ENCODE peak calls at places on chromosomes 13 and 19, in four cellular contexts. D is substantia nigra, C is left lung, A is mesendoderm. X is an unnamed sample.

GRCh38 chr13:32285633-32285965 is 29.6 kb downstream of the ZAR1L start:
- DNase-seq in D (no peak), C (no peak), A (no peak), X (no peak)

GRCh38 chr13:109568273-109568900 is 218.0 kb downstream of the IRS2 start:
- DNase-seq in D (no peak), C (no peak), A (no peak), X (no peak)

GRCh38 chr19:46861691-46862503 is 1.1 kb downstream of the ARHGAP35 start:
- DNase-seq in D (no peak), C (peak), A (peak), X (peak)

GRCh38 chr13:114152831-114153371 is 20.5 kb upstream of the RASA3 start:
- DNase-seq in D (no peak), C (no peak), A (no peak), X (no peak)

GRCh38 chr19:7007859-7008258 is 13.4 kb downstream of the MBD3L2B start:
- DNase-seq in D (no peak), C (no peak), A (no peak), X (no peak)

GRCh38 chr19:32397736-32398135 is 7.8 kb upstream of the DPY19L3 start:
- DNase-seq in D (no peak), C (no peak), A (peak), X (no peak)

GRCh38 chr19:39514840-39515550 is at the start of gene SELENOV:
- DNase-seq in D (no peak), C (no peak), A (peak), X (no peak)

GRCh38 chr19:7578127-7578526 is 17.5 kb upstream of the CAMSAP3 start:
- DNase-seq in D (no peak), C (no peak), A (no peak), X (no peak)

GRCh38 chr13:112967666-112968379 is 1.2 kb upstream of the MCF2L start:
- DNase-seq in D (no peak), C (no peak), A (no peak), X (no peak)

GRCh38 chr13:60562081-60562764 is 165.2 kb downstream of the TDRD3 start:
- DNase-seq in D (no peak), C (no peak), A (no peak), X (no peak)

GRCh38 chr19:52665529-52665928 is 27.4 kb upstream of the ZNF83 start:
- DNase-seq in D (no peak), C (no peak), A (no peak), X (no peak)

GRCh38 chr19:48674921-48675824 is 2.4 kb upstream of the NTN5 start:
- DNase-seq in D (peak), C (peak), A (peak), X (peak)

GRCh38 chr19:17933414-17934129 is 757 bp downstream of the CCDC124 start:
- DNase-seq in D (no peak), C (no peak), A (no peak), X (no peak)

GRCh38 chr13:112056284-112056727 is 10.6 kb upstream of the SOX1 start:
- DNase-seq in D (no peak), C (no peak), A (no peak), X (no peak)

GRCh38 chr19:3748965-3749364 is 12.5 kb downstream of the APBA3 start:
- DNase-seq in D (no peak), C (no peak), A (no peak), X (no peak)

GRCh38 chr13:31885994-31886393 is 145.6 kb upstream of the FRY start:
- DNase-seq in D (no peak), C (no peak), A (peak), X (no peak)

GRCh38 chr13:41765813-41766212 is 195.1 kb downstream of the VWA8 start:
- DNase-seq in D (no peak), C (no peak), A (no peak), X (no peak)

GRCh38 chr13:76019421-76020044 is 383.4 kb downstream of the LMO7 start:
- DNase-seq in D (peak), C (no peak), A (peak), X (no peak)

GRCh38 chr19:2668188-2668763 is 34.2 kb downstream of the GNG7 start:
- DNase-seq in D (no peak), C (no peak), A (no peak), X (no peak)

GRCh38 chr19:35671818-35672217 is 5.5 kb downstream of the UPK1A start:
- DNase-seq in D (no peak), C (no peak), A (peak), X (no peak)

GRCh38 chr19:14476663-14477401 is 1.7 kb upstream of the PTGER1 start:
- DNase-seq in D (no peak), C (no peak), A (peak), X (no peak)

GRCh38 chr19:17243854-17244617 is 1.7 kb downstream of the NR2F6 start:
- DNase-seq in D (no peak), C (peak), A (peak), X (no peak)

GRCh38 chr13:35720690-35721554 is 244.4 kb upstream of the MAB21L1 start:
- DNase-seq in D (no peak), C (no peak), A (peak), X (no peak)

GRCh38 chr19:38033658-38034150 is 126.7 kb downstream of the SIPA1L3 start:
- DNase-seq in D (no peak), C (no peak), A (peak), X (no peak)

GRCh38 chr13:48018637-48019036 is 17.6 kb upstream of the SUCLA2 start:
- DNase-seq in D (no peak), C (no peak), A (no peak), X (no peak)
- H3K27ac ChIP-seq in D (no peak), C (no peak), A (no peak), X (no peak)

GRCh38 chr13:37448072-37448471 is 150.5 kb downstream of the POSTN start:
- DNase-seq in D (no peak), C (no peak), A (no peak), X (no peak)

GRCh38 chr13:37446503-37446902 is 152.1 kb downstream of the POSTN start:
- DNase-seq in D (no peak), C (peak), A (no peak), X (no peak)

GRCh38 chr13:37443538-37443937 is 155.0 kb downstream of the POSTN start:
- DNase-seq in D (no peak), C (no peak), A (no peak), X (no peak)

DNA sequence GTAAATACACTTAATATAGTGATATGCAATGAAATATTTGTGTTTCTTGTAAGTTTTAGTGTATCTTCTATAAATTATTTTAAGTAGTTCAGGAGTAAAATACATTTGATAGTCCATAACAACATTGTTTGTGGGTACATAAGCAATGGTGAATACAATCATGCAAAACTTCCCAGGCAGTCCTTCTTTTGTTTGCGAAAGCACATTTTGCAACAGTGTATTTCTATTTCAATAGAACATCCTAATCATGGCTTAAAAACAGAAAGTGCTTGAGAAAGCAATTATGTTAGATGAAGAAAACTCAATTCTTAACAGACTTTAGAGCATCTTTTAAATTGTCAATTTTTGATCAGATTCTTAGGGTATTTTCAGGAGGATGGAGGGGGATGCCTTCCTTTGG is 155.6 kb downstream of the POSTN start:
- DNase-seq in D (no peak), C (no peak), A (no peak), X (no peak)
- H3K27ac ChIP-seq in D (no peak), C (no peak), A (no peak), X (no peak)

GRCh38 chr19:10817291-10818038 is 18.5 kb downstream of the TMED1 start:
- DNase-seq in D (no peak), C (peak), A (no peak), X (no peak)
- H3K27ac ChIP-seq in D (no peak), C (peak), A (no peak), X (no peak)

DNA sequence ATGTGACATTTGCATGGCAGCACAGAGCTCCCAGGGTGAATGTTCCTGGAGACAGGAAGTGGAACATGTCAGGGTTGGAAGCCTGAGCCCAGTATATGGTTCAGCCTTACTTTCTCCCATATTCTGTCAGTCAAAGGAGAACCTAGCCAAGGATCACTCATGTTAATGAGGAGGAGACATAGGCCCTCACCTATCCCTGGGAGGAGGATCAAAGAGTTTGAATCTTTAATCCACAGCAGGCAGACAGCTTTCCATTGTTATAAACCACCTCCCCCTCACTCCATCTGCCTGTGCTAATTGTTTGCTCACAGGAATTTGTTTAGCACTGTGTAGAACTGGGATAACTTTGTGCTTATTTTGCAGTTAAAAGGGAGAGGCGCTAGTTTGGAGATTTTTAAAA is 1069.1 kb downstream of the EFNB2 start:
- DNase-seq in D (no peak), C (no peak), A (peak), X (no peak)
- H3K27ac ChIP-seq in D (no peak), C (no peak), A (no peak), X (no peak)